ENCODE peak calls at places on chromosomes 13 and 19, in nine cellular contexts. H, S, F, P, R, D, Y, N and E are unnamed samples. For H3K36me3, the result is how much of the 10 kb centered on the place peaks cover.

GRCh38 chr19:45834970-45835369 is 19.9 kb upstream of the RSPH6A start:
- DNase-seq in H (no peak), S (no peak), F (peak), P (no peak), R (no peak), D (no peak), Y (no peak), N (no peak), E (no peak)

GRCh38 chr13:21913010-21913409 is 242.1 kb downstream of the FGF9 start:
- DNase-seq in H (no peak), S (peak), F (no peak), P (no peak), R (no peak), D (no peak), Y (no peak), N (no peak), E (no peak)

GRCh38 chr13:105506463-105506862 is 1029.0 kb downstream of the EFNB2 start:
- DNase-seq in H (no peak), S (no peak), F (no peak), P (no peak), R (no peak), D (no peak), Y (no peak), N (no peak), E (no peak)

GRCh38 chr13:102141625-102142472 is 260.0 kb downstream of the FGF14 start:
- DNase-seq in H (peak), S (peak), F (no peak), P (no peak), R (peak), D (no peak), Y (no peak), N (no peak), E (no peak)

GRCh38 chr13:91592050-91593014 is 193.9 kb downstream of the GPC5 start:
- DNase-seq in H (no peak), S (no peak), F (no peak), P (no peak), R (peak), D (no peak), Y (no peak), N (no peak), E (no peak)

GRCh38 chr13:39254606-39255005 is 216.3 kb downstream of the NHLRC3 start:
- DNase-seq in H (no peak), S (no peak), F (no peak), P (no peak), R (no peak), D (no peak), Y (no peak), N (no peak), E (no peak)

GRCh38 chr19:29375429-29376093 is 150.2 kb upstream of the VSTM2B start:
- DNase-seq in H (no peak), S (no peak), F (no peak), P (no peak), R (no peak), D (peak), Y (no peak), N (no peak), E (no peak)

GRCh38 chr19:43636121-43636683 is 3.4 kb downstream of the CADM4 start:
- DNase-seq in H (no peak), S (no peak), F (no peak), P (no peak), R (no peak), D (no peak), Y (no peak), N (no peak), E (no peak)

GRCh38 chr13:81677857-81678256 is 1336.9 kb upstream of the SPRY2 start:
- DNase-seq in H (no peak), S (no peak), F (no peak), P (no peak), R (no peak), D (no peak), Y (no peak), N (no peak), E (no peak)

GRCh38 chr13:98782654-98783053 is 30.2 kb upstream of the SLC15A1 start:
- DNase-seq in H (peak), S (no peak), F (no peak), P (peak), R (no peak), D (no peak), Y (no peak), N (no peak), E (no peak)

GRCh38 chr13:91052873-91053272 is 294.6 kb upstream of the MIR17HG start:
- DNase-seq in H (no peak), S (no peak), F (no peak), P (no peak), R (no peak), D (no peak), Y (no peak), N (no peak), E (no peak)

GRCh38 chr19:17121736-17122293 is 46.2 kb downstream of the MYO9B start:
- DNase-seq in H (peak), S (peak), F (no peak), P (peak), R (no peak), D (no peak), Y (no peak), N (no peak), E (no peak)

GRCh38 chr13:50519866-50520265 is 323.6 kb downstream of the DLEU7 start:
- DNase-seq in H (peak), S (no peak), F (no peak), P (no peak), R (no peak), D (no peak), Y (no peak), N (no peak), E (no peak)

GRCh38 chr13:44759723-44760360 is 183.7 kb upstream of the TSC22D1 start:
- DNase-seq in H (peak), S (peak), F (no peak), P (peak), R (peak), D (peak), Y (peak), N (no peak), E (no peak)

GRCh38 chr19:14187586-14187985 is 18.4 kb downstream of the ADGRL1 start:
- DNase-seq in H (no peak), S (no peak), F (no peak), P (peak), R (no peak), D (no peak), Y (no peak), N (no peak), E (no peak)

GRCh38 chr13:46519177-46519576 is 33.8 kb upstream of the LRCH1 start:
- DNase-seq in H (no peak), S (no peak), F (no peak), P (no peak), R (no peak), D (no peak), Y (no peak), N (no peak), E (no peak)
- H3K4me3 ChIP-seq in H (no peak), S (no peak), F (no peak), P (no peak), R (no peak), D (no peak), Y (no peak), N (no peak), E (no peak)

DNA sequence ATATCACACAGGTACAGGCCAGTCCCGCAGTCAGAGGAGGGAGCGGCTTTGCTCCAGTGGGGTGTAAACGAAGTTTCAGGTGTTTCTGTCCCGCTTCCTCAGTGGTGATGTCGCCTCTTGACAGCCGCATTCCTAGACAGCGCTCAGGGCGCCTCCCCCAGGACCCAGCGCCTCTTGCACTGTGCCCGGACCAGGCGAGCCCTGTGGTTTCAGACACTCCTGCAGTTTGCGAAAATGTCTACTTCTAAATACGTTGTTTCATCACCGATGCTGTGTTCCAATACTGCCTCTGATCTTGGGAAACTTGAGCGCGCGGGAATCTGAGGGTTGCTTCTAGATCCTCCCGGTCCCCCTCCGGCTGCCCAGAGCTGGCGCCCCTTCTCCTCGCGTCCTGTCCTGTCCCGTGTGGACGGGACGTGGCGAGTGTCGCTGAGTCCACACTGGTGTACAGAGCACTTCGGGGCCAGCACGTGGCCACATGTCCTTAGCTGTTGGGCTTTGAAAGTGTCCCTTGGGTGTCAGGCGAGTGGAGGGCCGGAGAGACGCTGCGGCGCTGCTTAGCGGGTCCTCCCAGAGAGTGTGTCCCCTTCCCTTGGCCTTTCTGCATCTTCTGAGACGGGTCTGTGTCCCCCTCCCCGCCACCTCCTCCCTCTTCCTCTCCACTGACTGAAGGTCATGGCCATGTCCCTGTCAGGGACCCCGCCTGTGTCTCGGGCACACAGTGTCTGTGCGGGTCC is 14.6 kb upstream of the RPS15 start:
- DNase-seq in H (no peak), S (no peak), F (no peak), P (no peak), R (no peak), D (no peak), Y (no peak), N (no peak), E (no peak)
- H3K36me3 ChIP-seq in H (under half), S (half or more), F (under half), P (half or more), R (under half), D (half or more), Y (under half), N (half or more), E (half or more)

GRCh38 chr13:110485604-110486003 is 75.9 kb downstream of the RAB20 start:
- DNase-seq in H (peak), S (no peak), F (no peak), P (no peak), R (no peak), D (no peak), Y (no peak), N (no peak), E (no peak)

GRCh38 chr13:110483386-110483785 is 78.1 kb downstream of the RAB20 start:
- DNase-seq in H (no peak), S (no peak), F (no peak), P (no peak), R (no peak), D (no peak), Y (no peak), N (no peak), E (no peak)

GRCh38 chr13:110490009-110490770 is 71.3 kb downstream of the RAB20 start:
- DNase-seq in H (no peak), S (no peak), F (no peak), P (peak), R (no peak), D (peak), Y (no peak), N (no peak), E (no peak)

GRCh38 chr13:110484290-110485048 is 77.1 kb downstream of the RAB20 start:
- DNase-seq in H (no peak), S (no peak), F (no peak), P (no peak), R (no peak), D (no peak), Y (no peak), N (no peak), E (no peak)

DNA sequence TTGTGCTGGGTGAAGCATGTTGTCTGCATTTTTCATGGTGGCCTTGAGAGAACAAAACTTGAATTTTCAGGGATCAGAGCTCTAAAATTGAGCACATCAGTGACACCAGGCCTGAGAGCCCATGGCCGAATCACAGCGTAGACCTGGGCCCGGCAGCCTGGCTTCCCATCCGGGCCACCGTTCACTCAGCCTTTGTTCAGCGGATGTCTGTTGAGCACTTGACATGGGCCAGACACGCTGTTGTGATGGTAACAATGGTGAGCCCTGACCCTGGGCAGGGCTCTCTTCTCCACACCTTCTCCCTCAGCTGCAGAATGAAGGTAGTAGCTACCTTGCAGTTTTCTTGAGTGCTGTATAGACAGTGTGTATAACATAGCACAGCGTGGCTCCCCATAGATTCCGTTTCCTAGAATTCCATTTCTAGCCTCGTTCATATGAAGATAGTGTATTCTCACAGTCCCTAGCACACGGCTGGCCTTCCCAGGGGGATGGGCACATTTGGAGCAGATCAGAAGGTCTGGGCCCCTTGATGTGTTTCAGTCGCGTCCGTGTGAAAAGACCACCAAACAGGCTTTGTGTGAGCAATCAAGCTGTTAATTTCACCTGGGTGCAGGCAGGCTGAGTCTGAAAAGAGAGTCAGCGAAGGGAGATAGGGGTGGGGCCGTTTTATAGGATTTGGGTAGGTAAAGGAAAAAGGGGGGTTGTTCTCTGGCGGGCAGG is 75.3 kb downstream of the RAB20 start:
- DNase-seq in H (no peak), S (no peak), F (no peak), P (no peak), R (no peak), D (no peak), Y (no peak), N (no peak), E (no peak)
- H3K27ac ChIP-seq in H (peak), S (peak), F (no peak), P (no peak), R (no peak), D (no peak), Y (no peak), N (no peak), E (no peak)

GRCh38 chr19:7516878-7517277 is 975 bp downstream of the ZNF358 start:
- DNase-seq in H (no peak), S (no peak), F (no peak), P (peak), R (no peak), D (no peak), Y (no peak), N (no peak), E (no peak)

GRCh38 chr19:7515091-7515470 is 822 bp upstream of the ZNF358 start:
- DNase-seq in H (no peak), S (peak), F (no peak), P (no peak), R (no peak), D (peak), Y (no peak), N (no peak), E (peak)

GRCh38 chr19:7513809-7514642 is 1.9 kb upstream of the ZNF358 start:
- DNase-seq in H (no peak), S (no peak), F (no peak), P (no peak), R (no peak), D (no peak), Y (no peak), N (no peak), E (no peak)

GRCh38 chr19:7516281-7516862 is 469 bp downstream of the ZNF358 start:
- DNase-seq in H (no peak), S (no peak), F (no peak), P (peak), R (no peak), D (no peak), Y (no peak), N (no peak), E (no peak)

GRCh38 chr19:7515471-7516226 is at the start of gene ZNF358:
- DNase-seq in H (peak), S (peak), F (peak), P (peak), R (peak), D (peak), Y (no peak), N (peak), E (peak)
- H3K4me3 ChIP-seq in H (peak), S (peak), F (peak), P (peak), R (peak), D (peak), Y (peak), N (peak), E (peak)

DNA sequence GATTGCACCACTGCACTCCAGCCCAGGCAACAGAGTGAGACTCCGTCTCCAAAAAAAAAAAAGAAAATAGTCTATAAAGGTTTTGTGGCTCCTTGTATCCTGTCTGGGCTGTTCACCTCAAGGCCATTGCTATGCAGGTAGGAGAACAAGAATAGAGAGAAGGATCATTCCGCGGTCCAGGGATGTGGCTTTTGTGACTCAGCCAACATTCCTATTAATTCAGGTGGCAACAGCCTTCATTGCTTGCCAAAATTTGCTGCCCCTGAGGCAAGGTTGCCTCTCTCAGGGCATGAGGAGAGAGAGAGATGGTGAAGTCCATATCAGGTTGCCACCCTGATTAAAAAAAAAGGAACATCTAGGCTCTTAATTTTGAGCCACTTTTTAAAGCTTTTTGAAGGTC is 8.0 kb downstream of the ZNF551 start:
- DNase-seq in H (no peak), S (no peak), F (no peak), P (no peak), R (peak), D (no peak), Y (peak), N (no peak), E (no peak)
- H3K36me3 ChIP-seq in H (under half), S (half or more), F (under half), P (under half), R (half or more), D (under half), Y (under half), N (under half), E (half or more)

DNA sequence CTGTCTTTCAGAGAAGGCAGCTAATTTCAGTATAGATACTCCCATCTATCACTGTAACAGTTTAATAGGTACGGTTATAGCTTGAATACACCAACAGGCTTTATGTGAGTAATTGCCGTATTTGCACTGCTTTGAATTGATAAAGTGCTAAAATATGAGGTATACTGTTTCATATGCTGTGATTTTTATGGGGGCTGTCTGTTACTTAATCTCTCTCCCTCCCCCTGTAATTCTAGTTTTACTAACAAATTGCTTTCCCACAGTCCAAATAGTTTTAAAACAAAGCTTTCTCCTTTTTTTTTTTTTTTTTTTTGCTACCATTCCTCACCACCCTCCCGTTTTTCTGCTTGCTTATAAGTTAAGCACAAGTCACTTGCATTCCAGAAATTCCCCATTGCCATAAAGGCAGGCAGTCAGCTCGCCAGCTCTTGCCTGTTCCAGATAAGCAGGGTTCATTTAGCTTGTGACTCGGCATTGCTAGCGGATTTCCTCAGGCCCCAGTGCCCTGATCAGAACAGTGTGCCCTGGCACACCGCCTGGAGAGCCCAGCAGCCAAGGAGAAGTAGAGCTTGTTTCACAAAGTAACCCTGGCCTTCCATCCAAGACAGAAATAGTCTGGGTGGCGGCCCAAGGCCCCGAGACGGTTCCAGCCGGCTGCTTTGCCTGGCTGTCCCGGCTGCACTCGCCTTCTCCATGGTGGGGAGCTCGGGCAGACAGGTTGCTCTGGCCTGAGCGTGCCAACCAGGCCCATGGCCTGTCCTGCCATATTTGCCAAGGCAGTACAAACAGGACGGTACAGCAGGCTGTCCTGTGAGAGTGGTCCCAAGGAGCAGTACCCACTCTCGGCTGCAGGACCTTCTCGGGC is 43.5 kb upstream of the NPAS1 start:
- DNase-seq in H (peak), S (peak), F (peak), P (peak), R (peak), D (peak), Y (peak), N (peak), E (peak)
- H3K27ac ChIP-seq in H (peak), S (peak), F (peak), P (peak), R (peak), D (peak), Y (peak), N (peak), E (peak)

DNA sequence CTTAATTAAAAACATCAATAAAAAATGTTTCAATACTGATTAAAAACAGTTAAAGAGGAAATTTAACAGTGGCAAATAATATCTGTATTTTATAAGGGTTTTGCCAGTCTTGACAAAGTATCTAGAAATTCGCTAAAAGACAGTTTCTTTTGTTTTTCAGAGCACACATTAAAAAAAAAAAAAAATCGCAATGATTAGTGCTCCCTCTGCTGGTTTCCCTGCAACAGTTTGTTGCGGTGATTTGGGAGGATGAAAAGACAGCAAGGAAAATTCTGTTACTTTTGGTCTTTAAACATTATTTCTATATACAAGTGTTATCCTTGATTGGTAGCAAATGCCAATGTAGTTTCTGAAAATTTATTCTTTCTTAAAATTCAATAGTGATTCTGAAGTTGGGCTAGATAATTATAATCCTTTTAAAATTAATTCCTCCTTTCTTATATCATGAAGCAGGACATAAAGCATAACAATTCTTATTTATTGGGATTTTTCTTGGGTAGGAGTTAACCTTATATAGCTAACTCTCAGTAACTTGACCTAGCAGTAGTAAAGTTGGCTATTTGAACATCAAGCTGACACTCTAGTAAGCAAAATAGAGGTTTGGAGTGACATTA is 23.1 kb upstream of the SPRY2 start:
- DNase-seq in H (peak), S (peak), F (no peak), P (no peak), R (peak), D (no peak), Y (no peak), N (no peak), E (no peak)
- H3K4me3 ChIP-seq in H (no peak), S (no peak), F (no peak), P (peak), R (peak), D (no peak), Y (peak), N (peak), E (peak)

GRCh38 chr19:32460476-32460875 is 54.9 kb downstream of the DPY19L3 start:
- DNase-seq in H (no peak), S (no peak), F (no peak), P (no peak), R (no peak), D (no peak), Y (no peak), N (no peak), E (no peak)
- H3K36me3 ChIP-seq in H (under half), S (under half), F (under half), P (under half), R (under half), D (under half), Y (under half), N (under half), E (under half)

GRCh38 chr19:4388171-4389063 is 11.9 kb downstream of the SH3GL1 start:
- DNase-seq in H (no peak), S (no peak), F (no peak), P (peak), R (peak), D (peak), Y (no peak), N (no peak), E (no peak)
- H3K27ac ChIP-seq in H (peak), S (no peak), F (peak), P (no peak), R (peak), D (peak), Y (peak), N (no peak), E (peak)

GRCh38 chr19:843836-844299 is 3.1 kb downstream of the PRTN3 start:
- DNase-seq in H (no peak), S (no peak), F (no peak), P (no peak), R (no peak), D (no peak), Y (no peak), N (no peak), E (no peak)
- H3K4me3 ChIP-seq in H (peak), S (peak), F (peak), P (no peak), R (peak), D (no peak), Y (peak), N (peak), E (no peak)